ENCODE peak calls at places on chromosomes 1 and 21, in five cellular contexts. N, J, Z, W and V are unnamed samples.

GRCh38 chr1:94146273-94146672 is 25.3 kb upstream of the ABCA4 start:
- DNase-seq in Z (no peak), J (no peak), W (no peak), N (no peak), V (no peak)

GRCh38 chr1:160665330-160666078 is 18.7 kb upstream of the SLAMF1 start:
- DNase-seq in Z (no peak), N (no peak), J (no peak), W (no peak), V (no peak)

GRCh38 chr1:228513244-228513900 is 26.2 kb downstream of the RNF187 start:
- DNase-seq in J (no peak), W (no peak), N (no peak), Z (no peak), V (no peak)

GRCh38 chr1:94819945-94820746 is at the start of gene SLC44A3:
- DNase-seq in N (peak), Z (peak), W (peak), J (no peak), V (peak)

GRCh38 chr1:183461350-183461749 is 10.9 kb upstream of the SMG7 start:
- DNase-seq in J (no peak), W (no peak), N (no peak), Z (no peak), V (peak)

GRCh38 chr1:209839875-209840491 is 12.2 kb downstream of the UTP25 start:
- DNase-seq in W (peak), J (no peak), N (peak), Z (no peak), V (peak)

GRCh38 chr1:206962269-206962668 is 8.0 kb downstream of the FCAMR start:
- DNase-seq in J (no peak), Z (no peak), W (no peak), N (no peak), V (no peak)

GRCh38 chr21:42009018-42009830 is 936 bp downstream of the ZBTB21 start:
- DNase-seq in W (peak), N (peak), Z (peak), J (no peak), V (no peak)

GRCh38 chr1:60978421-60979357 is 103.7 kb upstream of the NFIA start:
- DNase-seq in Z (peak), J (no peak), N (peak), W (peak), V (peak)

GRCh38 chr1:172450524-172450885 is 6.6 kb upstream of the PIGC start:
- DNase-seq in Z (no peak), J (no peak), W (no peak), N (no peak), V (no peak)

GRCh38 chr1:116737855-116738318 is 16.3 kb upstream of the CD2 start:
- DNase-seq in J (no peak), W (no peak), Z (no peak), N (no peak), V (no peak)

GRCh38 chr1:182984621-182985020 is 31.7 kb upstream of the SHCBP1L start:
- DNase-seq in N (no peak), J (no peak), W (no peak), Z (no peak), V (no peak)

GRCh38 chr1:44553771-44554170 is 120.5 kb downstream of the TMEM53 start:
- DNase-seq in N (peak), J (no peak), W (no peak), Z (no peak), V (peak)

GRCh38 chr21:34908424-34909055 is 140.6 kb downstream of the RUNX1 start:
- DNase-seq in J (no peak), N (no peak), W (peak), Z (no peak), V (peak)

GRCh38 chr1:192846950-192847349 is 38.1 kb downstream of the RGS2 start:
- DNase-seq in N (no peak), W (peak), Z (no peak), J (no peak), V (peak)

GRCh38 chr1:24112381-24113169 is 640 bp upstream of the MYOM3 start:
- DNase-seq in W (peak), Z (peak), N (peak), J (no peak), V (peak)

GRCh38 chr1:8390707-8391106 is 72.8 kb downstream of the SLC45A1 start:
- DNase-seq in N (no peak), J (no peak), W (no peak), Z (no peak), V (no peak)

GRCh38 chr1:215824245-215824644 is 257.1 kb downstream of the KCTD3 start:
- DNase-seq in Z (peak), N (peak), W (peak), J (no peak), V (peak)

GRCh38 chr1:24935196-24935526 is 5.1 kb upstream of the RUNX3 start:
- DNase-seq in J (no peak), N (no peak), Z (no peak), W (no peak), V (no peak)

GRCh38 chr1:58829861-58830260 is 46.0 kb upstream of the JUN start:
- DNase-seq in W (peak), N (no peak), J (no peak), Z (no peak), V (peak)

GRCh38 chr21:37257967-37258877 is 8.9 kb downstream of the VPS26C start:
- DNase-seq in Z (peak), W (peak), J (no peak), N (peak), V (peak)

GRCh38 chr1:202588644-202589189 is 121.5 kb downstream of the SYT2 start:
- DNase-seq in Z (no peak), J (no peak), W (no peak), N (no peak), V (no peak)

GRCh38 chr1:155170806-155171205 is 2.3 kb downstream of the KRTCAP2 start:
- DNase-seq in J (no peak), N (no peak), Z (peak), W (no peak), V (no peak)

GRCh38 chr21:42696026-42696380 is 42.6 kb downstream of the PDE9A start:
- DNase-seq in N (no peak), W (no peak), Z (no peak), J (no peak), V (no peak)

GRCh38 chr21:33395866-33396265 is 7.3 kb upstream of the IFNGR2 start:
- DNase-seq in J (no peak), Z (no peak), W (peak), N (peak), V (peak)

GRCh38 chr1:168554603-168555520 is 11.1 kb upstream of the XCL2 start:
- DNase-seq in Z (no peak), J (no peak), W (no peak), N (no peak), V (no peak)

GRCh38 chr1:33420870-33421775 is 9.8 kb downstream of the PHC2 start:
- DNase-seq in W (no peak), J (no peak), N (peak), Z (no peak), V (peak)

GRCh38 chr1:230713915-230714764 is at the start of gene AGT:
- DNase-seq in W (peak), N (peak), J (no peak), Z (peak), V (peak)

GRCh38 chr1:201348211-201348566 is 29.3 kb downstream of the TNNT2 start:
- DNase-seq in J (no peak), N (peak), W (peak), Z (peak), V (peak)

GRCh38 chr1:97063532-97063931 is 341.9 kb downstream of the PTBP2 start:
- DNase-seq in J (no peak), W (no peak), Z (no peak), N (no peak), V (peak)

GRCh38 chr21:28627261-28627660 is 365.4 kb downstream of the LTN1 start:
- DNase-seq in Z (no peak), N (no peak), W (no peak), J (no peak), V (peak)

DNA sequence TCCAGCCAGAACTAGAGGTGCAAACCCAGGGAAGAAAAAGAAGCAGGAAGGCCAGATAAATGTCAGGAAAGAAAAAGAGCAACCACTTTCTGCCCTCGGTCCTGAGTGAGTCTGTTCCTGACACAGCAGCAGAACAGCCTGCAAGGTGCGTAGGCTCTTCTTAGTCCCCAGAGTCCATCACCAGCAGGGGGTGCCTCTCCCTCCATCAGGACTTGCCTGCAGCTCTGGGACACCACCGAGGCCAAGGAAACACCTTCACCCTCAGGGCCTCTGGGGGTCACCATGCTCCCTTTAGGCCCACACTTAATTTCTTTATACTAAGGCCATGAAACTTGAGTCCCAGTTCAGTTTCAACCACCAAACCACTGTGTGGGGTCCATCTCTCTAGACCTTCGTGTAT is 43.7 kb upstream of the NFASC start:
- DNase-seq in Z (peak), N (no peak), W (no peak), J (no peak), V (no peak)
- TF ChIP-seq CTCF in Z (peak), N (no peak), W (no peak), J (no peak), V (peak)

GRCh38 chr1:39638965-39639332 is 494 bp downstream of the HEYL start:
- DNase-seq in J (no peak), N (no peak), Z (no peak), W (no peak), V (no peak)

GRCh38 chr1:39637301-39637700 is 2.1 kb downstream of the HEYL start:
- DNase-seq in Z (no peak), W (no peak), J (no peak), N (no peak), V (no peak)

GRCh38 chr1:39642796-39643195 is 3.4 kb upstream of the HEYL start:
- DNase-seq in J (no peak), W (no peak), N (peak), Z (no peak), V (peak)

GRCh38 chr1:39640861-39641260 is 1.4 kb upstream of the HEYL start:
- DNase-seq in W (no peak), J (no peak), N (no peak), Z (no peak), V (no peak)

GRCh38 chr1:39639333-39640130 is at the start of gene HEYL:
- DNase-seq in W (peak), Z (peak), N (peak), J (no peak), V (no peak)
- H3K4me3 ChIP-seq in W (no peak), Z (peak), N (peak), J (peak), V (peak)

GRCh38 chr1:153277852-153278251 is 18.4 kb downstream of the LORICRIN start:
- DNase-seq in W (no peak), N (no peak), Z (peak), J (no peak), V (no peak)
- TF ChIP-seq CTCF in W (peak), N (peak), Z (peak), J (peak), V (peak)

DNA sequence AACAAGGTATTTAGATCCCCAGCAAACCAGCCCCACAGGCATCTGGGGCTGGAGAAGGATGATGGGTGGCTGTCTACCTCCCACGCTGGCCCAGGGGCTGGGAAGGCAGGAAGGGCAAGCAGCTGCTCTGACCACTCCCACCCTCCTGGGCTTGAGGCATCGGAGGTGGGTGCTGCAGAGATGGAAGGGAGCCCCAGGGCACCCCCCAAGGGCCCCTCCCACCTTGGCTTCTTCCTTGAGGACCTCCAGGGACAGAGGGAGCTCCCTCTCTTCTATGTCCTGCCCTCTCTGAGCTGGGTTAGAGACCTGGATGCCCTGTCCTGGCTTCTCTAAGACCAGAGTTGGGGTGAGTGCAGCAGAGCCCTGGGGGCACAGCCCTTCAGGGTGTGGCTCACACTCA is 3.1 kb downstream of the CD52 start:
- DNase-seq in W (no peak), N (no peak), J (no peak), Z (no peak), V (no peak)
- H3K4me3 ChIP-seq in W (no peak), N (no peak), J (no peak), Z (no peak), V (no peak)

GRCh38 chr1:54273092-54273836 is 73.3 kb downstream of the MRPL37 start:
- DNase-seq in W (peak), J (no peak), N (peak), Z (peak), V (peak)
- TF ChIP-seq CTCF in W (peak), J (peak), N (peak), Z (peak), V (peak)

DNA sequence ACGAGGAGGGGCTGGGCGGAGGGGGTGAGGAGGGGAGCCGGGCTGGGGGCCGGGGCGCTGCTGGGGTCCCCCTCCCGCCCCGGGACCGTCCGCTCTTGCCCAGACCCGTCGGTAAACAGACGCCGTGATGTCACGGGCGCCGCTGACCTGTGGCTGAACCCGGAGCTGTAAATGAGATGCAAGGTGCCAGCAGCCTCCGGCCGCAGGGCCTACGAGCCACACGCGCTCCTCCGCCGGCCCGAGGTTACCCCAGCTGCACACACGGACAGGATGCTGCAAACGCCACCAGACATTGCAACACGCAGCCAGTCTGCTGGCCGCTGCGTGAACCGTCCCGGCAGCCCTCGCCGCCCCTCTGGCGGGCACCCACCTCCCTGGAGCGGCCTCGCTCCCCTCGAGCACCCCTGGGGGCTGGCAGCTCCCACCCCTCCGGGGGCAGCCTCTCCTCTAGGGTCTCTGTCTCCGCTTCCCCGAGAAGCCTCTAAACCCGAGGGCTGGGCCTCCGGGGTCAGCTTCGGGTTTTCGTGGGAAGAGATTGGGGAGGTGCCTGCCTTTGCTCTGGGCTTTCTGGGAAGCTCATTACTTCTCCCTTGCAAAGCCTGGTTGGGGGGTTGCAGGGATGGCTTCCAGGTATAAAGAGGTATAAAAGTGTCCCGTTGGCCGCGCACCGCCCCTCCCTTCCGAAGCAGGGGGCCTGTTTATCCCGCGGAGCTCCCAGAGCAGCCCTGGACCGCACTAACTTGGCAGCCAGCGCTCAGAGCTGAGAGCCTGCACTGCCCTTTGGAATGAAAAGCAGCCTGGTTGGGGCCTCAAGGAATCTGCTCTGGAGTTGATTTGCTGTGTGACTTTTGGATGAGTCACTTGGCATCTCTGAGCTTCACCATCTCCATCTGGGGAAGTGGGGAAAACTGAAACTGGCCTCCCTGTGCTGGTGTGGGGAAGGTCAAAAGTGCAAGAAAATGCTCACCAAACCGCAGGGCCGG is 21.9 kb downstream of the DHRS3 start:
- DNase-seq in W (peak), N (peak), J (no peak), Z (no peak), V (peak)
- H3K4me3 ChIP-seq in W (peak), N (no peak), J (peak), Z (no peak), V (peak)

GRCh38 chr1:19582318-19582717 is 61.8 kb upstream of the NBL1 start:
- DNase-seq in J (no peak), N (no peak), Z (peak), W (no peak), V (no peak)
- TF ChIP-seq CTCF in J (peak), N (peak), Z (peak), W (peak), V (peak)

DNA sequence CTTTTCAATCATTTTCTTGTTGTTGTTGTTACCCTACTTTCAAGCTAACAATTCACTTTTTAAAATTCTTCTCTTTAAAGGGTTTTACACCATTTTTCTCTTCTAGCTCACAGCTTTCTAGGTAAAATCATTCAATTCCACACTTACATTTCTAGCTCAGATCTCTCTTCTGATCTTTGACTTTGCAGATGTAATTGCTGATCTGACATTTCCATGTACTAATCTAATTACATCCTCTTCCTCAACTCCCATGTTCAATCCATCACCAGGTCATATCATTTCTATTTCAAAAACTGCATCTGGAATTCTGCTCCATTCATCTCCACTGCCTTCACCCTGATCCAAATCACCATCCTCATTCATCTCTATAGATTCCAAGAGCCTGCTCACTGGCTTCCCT is 3.0 kb downstream of the BCL10 start:
- DNase-seq in J (no peak), W (no peak), Z (no peak), N (no peak), V (no peak)
- H3K4me3 ChIP-seq in J (no peak), W (no peak), Z (no peak), N (no peak), V (no peak)

GRCh38 chr1:170789063-170789462 is 125.1 kb downstream of the PRRX1 start:
- DNase-seq in N (no peak), W (no peak), Z (no peak), J (no peak), V (no peak)

GRCh38 chr1:170791941-170792340 is 128.0 kb downstream of the PRRX1 start:
- DNase-seq in J (no peak), N (peak), Z (no peak), W (no peak), V (peak)

GRCh38 chr1:170790651-170791071 is 126.7 kb downstream of the PRRX1 start:
- DNase-seq in J (no peak), Z (no peak), N (peak), W (peak), V (peak)

DNA sequence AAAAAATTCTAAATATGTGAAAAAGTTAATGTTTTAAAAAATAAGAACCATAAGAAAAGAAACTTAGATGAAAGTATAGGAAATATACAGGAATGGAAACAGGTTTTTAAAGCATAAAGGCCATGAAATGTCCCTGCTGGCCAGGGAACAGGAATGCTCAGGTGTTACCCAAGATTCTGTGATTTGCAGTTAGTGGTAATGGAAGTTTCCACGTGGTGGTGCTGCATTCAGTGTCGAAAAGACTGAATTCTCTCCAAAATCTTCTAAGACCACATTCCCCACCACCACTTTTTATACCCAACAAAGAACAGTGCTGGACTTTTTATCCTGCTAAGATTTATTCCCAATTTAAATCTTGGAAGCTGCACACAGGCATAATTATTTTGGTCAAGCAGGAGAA is 126.2 kb downstream of the PRRX1 start:
- DNase-seq in N (no peak), Z (no peak), J (no peak), W (no peak), V (peak)
- TF ChIP-seq CTCF in N (peak), Z (no peak), J (no peak), W (no peak), V (no peak)

DNA sequence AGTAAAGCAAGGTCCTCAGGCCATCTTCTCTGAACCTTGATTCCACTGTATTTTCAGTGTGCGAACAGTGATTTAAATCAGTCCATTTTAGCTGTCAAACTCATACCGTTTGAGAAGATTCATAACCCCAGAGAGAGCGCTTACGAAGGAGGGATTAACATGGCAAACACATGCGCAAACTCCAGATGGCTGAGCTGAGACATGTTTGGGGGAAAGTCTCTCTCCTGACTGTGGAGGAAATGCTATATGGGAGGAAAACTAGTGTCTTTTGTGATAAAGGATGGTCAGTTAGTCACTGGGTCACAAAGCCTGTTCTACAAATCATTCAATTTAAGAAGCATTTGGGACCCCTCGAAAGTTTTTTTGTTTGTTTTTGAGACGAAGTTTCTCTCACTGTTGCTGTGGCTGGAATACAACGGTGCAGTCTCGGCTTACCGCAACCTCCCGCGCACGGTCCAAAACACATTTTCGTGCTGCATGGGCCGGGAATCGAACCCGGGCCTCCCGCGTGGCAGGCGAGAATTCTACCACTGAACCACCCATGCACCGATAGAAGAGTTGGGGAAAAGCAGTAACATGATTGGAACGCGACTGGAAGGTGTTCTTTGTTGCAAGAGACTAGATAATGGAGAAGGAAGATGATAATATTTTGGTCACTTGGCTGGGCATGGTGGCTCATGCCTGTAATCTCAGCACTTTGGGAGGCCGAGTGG is 58.4 kb upstream of the CXADR start:
- DNase-seq in N (peak), W (peak), J (no peak), Z (peak), V (peak)
- H3K4me3 ChIP-seq in N (no peak), W (no peak), J (no peak), Z (peak), V (no peak)